ENCODE peak calls at places on chromosomes 3 and 15, in six cellular contexts. One of them, this sample, is unnamed.
A peak's percentile ranks its signal among the peaks of the same experiment; 100 is the strongest.

GRCh38 chr15:91496754-91497691 is 356.5 kb upstream of the SLCO3A1 start:
- DNase-seq in NB4: peak; percentile 6
- DNase-seq in thoracic aorta: no peak
- DNase-seq in sigmoid colon: no peak
- DNase-seq in BE2C: peak; percentile 16
- DNase-seq in choroid plexus epithelial cell: no peak
- DNase-seq in this sample: no peak

GRCh38 chr15:91456251-91456718 is 356.2 kb downstream of the SV2B start:
- DNase-seq in thoracic aorta: no peak
- DNase-seq in NB4: no peak
- DNase-seq in BE2C: no peak
- DNase-seq in choroid plexus epithelial cell: peak; percentile 53
- DNase-seq in sigmoid colon: no peak
- DNase-seq in this sample: no peak

GRCh38 chr15:98155356-98155755 is 194.9 kb downstream of the ARRDC4 start:
- DNase-seq in BE2C: no peak
- DNase-seq in NB4: no peak
- DNase-seq in thoracic aorta: no peak
- DNase-seq in choroid plexus epithelial cell: peak; percentile 19
- DNase-seq in sigmoid colon: no peak
- DNase-seq in this sample: no peak

GRCh38 chr3:38334656-38335055 is 11.9 kb upstream of the XYLB start:
- DNase-seq in BE2C: no peak
- DNase-seq in choroid plexus epithelial cell: peak; percentile 83
- DNase-seq in sigmoid colon: no peak
- DNase-seq in NB4: no peak
- DNase-seq in thoracic aorta: no peak
- DNase-seq in this sample: no peak

GRCh38 chr15:40317580-40317979 is 5.9 kb upstream of the INAFM2 start:
- DNase-seq in choroid plexus epithelial cell: no peak
- DNase-seq in sigmoid colon: no peak
- DNase-seq in NB4: no peak
- DNase-seq in thoracic aorta: no peak
- DNase-seq in BE2C: no peak
- DNase-seq in this sample: no peak

GRCh38 chr3:146503459-146504202 is 34.3 kb upstream of the PLSCR2 start:
- DNase-seq in choroid plexus epithelial cell: peak; percentile 98
- DNase-seq in BE2C: no peak
- DNase-seq in thoracic aorta: no peak
- DNase-seq in sigmoid colon: no peak
- DNase-seq in NB4: peak; percentile 2
- DNase-seq in this sample: no peak

GRCh38 chr15:74369084-74369745 is 1.8 kb upstream of the CYP11A1 start:
- DNase-seq in BE2C: no peak
- DNase-seq in thoracic aorta: no peak
- DNase-seq in sigmoid colon: peak; percentile 41
- DNase-seq in NB4: no peak
- DNase-seq in choroid plexus epithelial cell: no peak
- DNase-seq in this sample: no peak

GRCh38 chr3:177610677-177611654 is 413.7 kb upstream of the TBL1XR1 start:
- DNase-seq in choroid plexus epithelial cell: no peak
- DNase-seq in thoracic aorta: no peak
- DNase-seq in sigmoid colon: no peak
- DNase-seq in NB4: no peak
- DNase-seq in BE2C: peak; percentile 27
- DNase-seq in this sample: no peak

GRCh38 chr15:62647195-62647865 is 395.2 kb upstream of the TPM1 start:
- DNase-seq in thoracic aorta: no peak
- DNase-seq in choroid plexus epithelial cell: peak; percentile 24
- DNase-seq in BE2C: peak; percentile 19
- DNase-seq in NB4: peak; percentile 47
- DNase-seq in sigmoid colon: no peak
- DNase-seq in this sample: no peak

GRCh38 chr3:106208979-106209378 is 340.2 kb upstream of the CBLB start:
- DNase-seq in thoracic aorta: no peak
- DNase-seq in BE2C: peak; percentile 21
- DNase-seq in choroid plexus epithelial cell: peak; percentile 80
- DNase-seq in sigmoid colon: no peak
- DNase-seq in NB4: no peak
- DNase-seq in this sample: no peak

GRCh38 chr3:88828466-88828865 is 279.0 kb upstream of the EPHA3 start:
- DNase-seq in choroid plexus epithelial cell: no peak
- DNase-seq in NB4: no peak
- DNase-seq in thoracic aorta: no peak
- DNase-seq in BE2C: no peak
- DNase-seq in sigmoid colon: no peak
- DNase-seq in this sample: no peak

GRCh38 chr15:66936864-66937245 is 128.5 kb upstream of the SMAD3 start:
- DNase-seq in BE2C: no peak
- DNase-seq in choroid plexus epithelial cell: no peak
- DNase-seq in sigmoid colon: peak; percentile 32
- DNase-seq in thoracic aorta: no peak
- DNase-seq in NB4: no peak
- DNase-seq in this sample: no peak
- H3K4me3 ChIP-seq in BE2C: peak overlapping the region; percentile 62
- H3K4me3 ChIP-seq in choroid plexus epithelial cell: peak overlapping the region; percentile 66
- H3K4me3 ChIP-seq in sigmoid colon: peak overlapping the region; percentile 53
- H3K4me3 ChIP-seq in thoracic aorta: peak overlapping the region; percentile 72
- H3K4me3 ChIP-seq in NB4: no peak overlapping the region
- H3K4me3 ChIP-seq in this sample: peak overlapping the region; percentile 62

GRCh38 chr15:60257760-60258159 is 140.0 kb downstream of the ANXA2 start:
- DNase-seq in NB4: no peak
- DNase-seq in thoracic aorta: no peak
- DNase-seq in BE2C: no peak
- DNase-seq in choroid plexus epithelial cell: no peak
- DNase-seq in sigmoid colon: no peak
- DNase-seq in this sample: no peak

GRCh38 chr15:60255390-60255789 is 142.4 kb downstream of the ANXA2 start:
- DNase-seq in choroid plexus epithelial cell: peak; percentile 18
- DNase-seq in NB4: peak; percentile 21
- DNase-seq in thoracic aorta: no peak
- DNase-seq in BE2C: no peak
- DNase-seq in sigmoid colon: no peak
- DNase-seq in this sample: no peak
- H3K4me3 ChIP-seq in choroid plexus epithelial cell: no peak overlapping the region
- H3K4me3 ChIP-seq in NB4: no peak overlapping the region
- H3K4me3 ChIP-seq in thoracic aorta: no peak overlapping the region
- H3K4me3 ChIP-seq in BE2C: no peak overlapping the region
- H3K4me3 ChIP-seq in sigmoid colon: no peak overlapping the region
- H3K4me3 ChIP-seq in this sample: no peak overlapping the region

GRCh38 chr3:36876181-36876936 is 68.5 kb downstream of the TRANK1 start:
- DNase-seq in choroid plexus epithelial cell: no peak
- DNase-seq in sigmoid colon: no peak
- DNase-seq in NB4: no peak
- DNase-seq in BE2C: no peak
- DNase-seq in thoracic aorta: no peak
- DNase-seq in this sample: no peak
- H3K4me3 ChIP-seq in choroid plexus epithelial cell: no peak overlapping the region
- H3K4me3 ChIP-seq in sigmoid colon: no peak overlapping the region
- H3K4me3 ChIP-seq in NB4: no peak overlapping the region
- H3K4me3 ChIP-seq in BE2C: no peak overlapping the region
- H3K4me3 ChIP-seq in thoracic aorta: no peak overlapping the region
- H3K4me3 ChIP-seq in this sample: no peak overlapping the region

GRCh38 chr3:50635066-50635465 is 18.1 kb downstream of the MAPKAPK3 start:
- DNase-seq in BE2C: no peak
- DNase-seq in choroid plexus epithelial cell: no peak
- DNase-seq in NB4: no peak
- DNase-seq in sigmoid colon: no peak
- DNase-seq in thoracic aorta: no peak
- DNase-seq in this sample: no peak

GRCh38 chr3:50632450-50632849 is 15.5 kb downstream of the MAPKAPK3 start:
- DNase-seq in sigmoid colon: no peak
- DNase-seq in choroid plexus epithelial cell: no peak
- DNase-seq in thoracic aorta: no peak
- DNase-seq in BE2C: peak; percentile 50
- DNase-seq in NB4: peak; percentile 80
- DNase-seq in this sample: no peak

GRCh38 chr3:50630916-50631315 is 14.0 kb downstream of the MAPKAPK3 start:
- DNase-seq in sigmoid colon: no peak
- DNase-seq in thoracic aorta: no peak
- DNase-seq in NB4: peak; percentile 44
- DNase-seq in choroid plexus epithelial cell: no peak
- DNase-seq in BE2C: peak; percentile 33
- DNase-seq in this sample: no peak

GRCh38 chr3:50630394-50630793 is 13.4 kb downstream of the MAPKAPK3 start:
- DNase-seq in thoracic aorta: no peak
- DNase-seq in NB4: no peak
- DNase-seq in sigmoid colon: no peak
- DNase-seq in BE2C: no peak
- DNase-seq in choroid plexus epithelial cell: no peak
- DNase-seq in this sample: no peak

GRCh38 chr3:50633233-50633795 is 16.4 kb downstream of the MAPKAPK3 start:
- DNase-seq in sigmoid colon: no peak
- DNase-seq in BE2C: no peak
- DNase-seq in NB4: peak; percentile 62
- DNase-seq in choroid plexus epithelial cell: no peak
- DNase-seq in thoracic aorta: no peak
- DNase-seq in this sample: no peak
- H3K4me3 ChIP-seq in sigmoid colon: no peak overlapping the region
- H3K4me3 ChIP-seq in BE2C: no peak overlapping the region
- H3K4me3 ChIP-seq in NB4: no peak overlapping the region
- H3K4me3 ChIP-seq in choroid plexus epithelial cell: no peak overlapping the region
- H3K4me3 ChIP-seq in thoracic aorta: no peak overlapping the region
- H3K4me3 ChIP-seq in this sample: no peak overlapping the region

GRCh38 chr3:187734841-187735240 is 10.4 kb downstream of the BCL6 start:
- DNase-seq in NB4: no peak
- DNase-seq in BE2C: no peak
- DNase-seq in sigmoid colon: no peak
- DNase-seq in thoracic aorta: no peak
- DNase-seq in choroid plexus epithelial cell: peak; percentile 36
- DNase-seq in this sample: no peak
- H3K4me3 ChIP-seq in NB4: no peak overlapping the region
- H3K4me3 ChIP-seq in BE2C: no peak overlapping the region
- H3K4me3 ChIP-seq in sigmoid colon: no peak overlapping the region
- H3K4me3 ChIP-seq in thoracic aorta: no peak overlapping the region
- H3K4me3 ChIP-seq in choroid plexus epithelial cell: no peak overlapping the region
- H3K4me3 ChIP-seq in this sample: no peak overlapping the region

GRCh38 chr15:81333363-81333762 is 9.4 kb upstream of the STARD5 start:
- DNase-seq in choroid plexus epithelial cell: no peak
- DNase-seq in sigmoid colon: no peak
- DNase-seq in NB4: no peak
- DNase-seq in BE2C: no peak
- DNase-seq in thoracic aorta: no peak
- DNase-seq in this sample: no peak

GRCh38 chr15:81332326-81332725 is 8.4 kb upstream of the STARD5 start:
- DNase-seq in choroid plexus epithelial cell: no peak
- DNase-seq in NB4: no peak
- DNase-seq in BE2C: no peak
- DNase-seq in sigmoid colon: no peak
- DNase-seq in thoracic aorta: no peak
- DNase-seq in this sample: no peak

GRCh38 chr15:81330351-81331085 is 6.6 kb upstream of the STARD5 start:
- DNase-seq in thoracic aorta: no peak
- DNase-seq in NB4: no peak
- DNase-seq in BE2C: no peak
- DNase-seq in choroid plexus epithelial cell: no peak
- DNase-seq in sigmoid colon: no peak
- DNase-seq in this sample: no peak

GRCh38 chr15:81329446-81329845 is 5.5 kb upstream of the STARD5 start:
- DNase-seq in choroid plexus epithelial cell: no peak
- DNase-seq in thoracic aorta: no peak
- DNase-seq in BE2C: no peak
- DNase-seq in NB4: no peak
- DNase-seq in sigmoid colon: no peak
- DNase-seq in this sample: no peak

DNA sequence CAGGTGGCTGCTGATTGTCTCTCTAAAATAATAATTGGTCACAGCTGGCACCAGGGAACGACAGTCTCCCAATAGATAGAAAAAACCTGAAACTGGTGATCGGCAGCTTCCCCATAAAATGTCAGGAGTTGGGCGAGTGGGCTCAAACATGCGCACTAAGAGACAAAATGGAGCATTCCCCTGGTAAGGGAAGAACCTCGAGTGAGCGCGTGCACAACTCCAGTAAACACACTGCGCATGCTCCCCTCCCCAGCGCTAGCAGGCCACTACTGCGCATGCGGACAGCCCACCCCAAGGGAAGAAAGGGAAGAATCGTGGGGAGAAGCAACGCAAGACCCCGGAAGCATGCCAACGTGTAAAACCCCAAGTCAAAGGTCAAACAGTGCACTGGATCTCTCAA is 7.7 kb upstream of the STARD5 start:
- DNase-seq in choroid plexus epithelial cell: no peak
- DNase-seq in thoracic aorta: no peak
- DNase-seq in sigmoid colon: no peak
- DNase-seq in NB4: no peak
- DNase-seq in BE2C: no peak
- DNase-seq in this sample: no peak
- H3K4me3 ChIP-seq in choroid plexus epithelial cell: no peak overlapping the region
- H3K4me3 ChIP-seq in thoracic aorta: no peak overlapping the region
- H3K4me3 ChIP-seq in sigmoid colon: no peak overlapping the region
- H3K4me3 ChIP-seq in NB4: no peak overlapping the region
- H3K4me3 ChIP-seq in BE2C: no peak overlapping the region
- H3K4me3 ChIP-seq in this sample: no peak overlapping the region

DNA sequence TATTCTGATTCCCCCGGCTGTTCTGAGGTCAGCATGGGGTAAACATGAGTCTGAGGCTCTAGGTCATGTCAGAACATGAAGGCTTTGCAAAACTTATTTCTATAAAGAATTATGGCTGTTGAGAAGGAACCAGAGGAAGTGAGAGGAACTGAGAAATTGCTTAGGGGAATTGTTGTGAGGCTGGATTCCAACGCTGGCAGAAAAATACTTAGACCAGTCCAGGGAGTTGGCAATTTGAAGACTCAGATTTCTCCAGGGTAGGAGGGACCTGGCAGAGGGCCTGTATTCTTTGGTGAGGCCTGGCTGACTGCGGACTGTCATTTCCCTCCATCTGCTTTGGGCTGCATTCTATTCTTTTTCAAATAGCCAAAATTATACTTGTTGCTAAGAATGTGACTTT is 155.5 kb downstream of the PLD1 start:
- DNase-seq in BE2C: no peak
- DNase-seq in choroid plexus epithelial cell: peak; percentile 50
- DNase-seq in NB4: no peak
- DNase-seq in thoracic aorta: peak; percentile 16
- DNase-seq in sigmoid colon: peak; percentile 81
- DNase-seq in this sample: no peak
- H3K4me3 ChIP-seq in BE2C: no peak overlapping the region
- H3K4me3 ChIP-seq in choroid plexus epithelial cell: no peak overlapping the region
- H3K4me3 ChIP-seq in NB4: no peak overlapping the region
- H3K4me3 ChIP-seq in thoracic aorta: no peak overlapping the region
- H3K4me3 ChIP-seq in sigmoid colon: no peak overlapping the region
- H3K4me3 ChIP-seq in this sample: no peak overlapping the region

DNA sequence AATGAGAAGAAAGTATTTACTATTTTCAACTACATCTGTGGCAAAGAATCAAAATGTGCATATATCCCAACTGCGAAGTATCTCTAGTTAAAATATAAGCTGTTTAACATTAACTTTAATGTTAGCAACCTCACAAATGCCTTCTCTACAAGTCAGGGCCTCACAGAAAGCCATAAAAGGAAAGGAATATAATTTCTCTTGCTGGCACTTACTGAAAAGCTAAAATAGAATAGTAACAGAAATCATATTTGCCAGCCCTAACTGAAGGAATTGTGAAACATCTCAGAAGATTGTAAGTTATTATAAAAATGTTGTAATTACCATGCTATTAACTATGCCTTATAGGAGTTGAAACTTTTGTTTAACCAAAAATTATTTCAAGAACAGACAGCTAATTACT is 65.1 kb upstream of the MBNL1 start:
- DNase-seq in choroid plexus epithelial cell: no peak
- DNase-seq in NB4: peak; percentile 29
- DNase-seq in thoracic aorta: no peak
- DNase-seq in BE2C: no peak
- DNase-seq in sigmoid colon: no peak
- DNase-seq in this sample: no peak
- H3K4me3 ChIP-seq in choroid plexus epithelial cell: no peak overlapping the region
- H3K4me3 ChIP-seq in NB4: peak overlapping the region; percentile 77
- H3K4me3 ChIP-seq in thoracic aorta: peak overlapping the region; percentile 70
- H3K4me3 ChIP-seq in BE2C: no peak overlapping the region
- H3K4me3 ChIP-seq in sigmoid colon: peak overlapping the region; percentile 47
- H3K4me3 ChIP-seq in this sample: no peak overlapping the region

This sample was measured in spleen.